ENCODE peak calls at places on chromosomes 3 and 15, in nine cellular contexts. Y is heart right ventricle, C is GM13977, W is right atrium auricular region, P is cardiac fibroblast, F is thyroid gland, N is psoas muscle, A is left ventricle myocardium inferior, B is tibial nerve. Z is an unnamed sample.

GRCh38 chr3:128605091-128606046 is 45.2 kb downstream of the RPN1 start:
- DNase-seq in F (no peak), B (no peak), P (no peak), A (no peak), W (no peak), Y (no peak), C (no peak), N (no peak), Z (no peak)

GRCh38 chr15:94470492-94470891 is 239.1 kb downstream of the MCTP2 start:
- DNase-seq in B (no peak), N (no peak), Y (no peak), A (no peak), P (no peak), C (no peak), W (no peak), F (no peak), Z (no peak)

GRCh38 chr15:37289109-37289765 is 188.9 kb upstream of the MEIS2 start:
- DNase-seq in Y (no peak), B (no peak), W (no peak), N (no peak), C (no peak), P (peak), F (no peak), A (no peak), Z (peak)

GRCh38 chr3:52299247-52299657 is 11.6 kb downstream of the GLYCTK start:
- DNase-seq in W (no peak), N (no peak), F (no peak), Y (no peak), B (no peak), C (no peak), P (no peak), A (no peak), Z (no peak)

GRCh38 chr3:64803469-64803868 is 115.7 kb upstream of the ADAMTS9 start:
- DNase-seq in W (no peak), A (no peak), B (no peak), P (no peak), F (no peak), Y (no peak), C (no peak), N (no peak), Z (no peak)

GRCh38 chr3:16510620-16511319 is 2.7 kb downstream of the RFTN1 start:
- DNase-seq in F (no peak), P (no peak), C (no peak), Y (no peak), B (no peak), A (no peak), N (no peak), W (no peak), Z (no peak)

GRCh38 chr3:14510838-14511622 is 29.1 kb downstream of the GRIP2 start:
- DNase-seq in W (no peak), N (no peak), F (no peak), A (no peak), Y (no peak), P (no peak), B (no peak), C (no peak), Z (no peak)

GRCh38 chr3:78801923-78802587 is 965.7 kb downstream of the ROBO1 start:
- DNase-seq in N (no peak), C (peak), Y (no peak), P (no peak), W (no peak), F (no peak), B (no peak), A (no peak), Z (no peak)

GRCh38 chr3:171950373-171950772 is 89.0 kb upstream of the FNDC3B start:
- DNase-seq in Y (no peak), A (no peak), N (no peak), F (no peak), W (no peak), C (no peak), B (no peak), P (peak), Z (peak)

GRCh38 chr3:5057857-5058324 is 64.2 kb upstream of the ARL8B start:
- DNase-seq in A (peak), C (peak), P (peak), N (peak), Y (peak), F (peak), W (peak), B (peak), Z (peak)

GRCh38 chr3:23676093-23676492 is 129.7 kb upstream of the UBE2E1 start:
- DNase-seq in P (no peak), F (no peak), B (no peak), Y (no peak), C (no peak), W (no peak), N (no peak), A (no peak), Z (no peak)

GRCh38 chr3:122305818-122306621 is 19.0 kb upstream of the CSTA start:
- DNase-seq in B (no peak), A (no peak), N (no peak), C (no peak), Y (no peak), P (no peak), W (no peak), F (peak), Z (peak)

GRCh38 chr3:182738583-182739514 is 54.5 kb upstream of the ATP11B start:
- DNase-seq in F (no peak), N (no peak), C (no peak), A (no peak), P (no peak), W (peak), Y (no peak), B (no peak), Z (no peak)

GRCh38 chr3:114035146-114035545 is 21.2 kb downstream of the CCDC191 start:
- DNase-seq in B (no peak), C (no peak), N (no peak), P (no peak), A (no peak), Y (no peak), F (no peak), W (no peak), Z (no peak)

GRCh38 chr3:194296448-194296831 is 54.7 kb downstream of the CPN2 start:
- DNase-seq in P (peak), C (no peak), F (peak), A (no peak), W (no peak), Y (no peak), N (no peak), B (no peak), Z (peak)

GRCh38 chr15:70584838-70585706 is 178.3 kb downstream of the UACA start:
- DNase-seq in B (no peak), F (peak), Y (no peak), W (no peak), N (no peak), A (no peak), P (no peak), C (peak), Z (no peak)

GRCh38 chr3:193190387-193190786 is 50.6 kb upstream of the PLAAT1 start:
- DNase-seq in P (peak), F (peak), Y (no peak), B (no peak), A (no peak), W (no peak), N (no peak), C (peak), Z (peak)

GRCh38 chr15:32687556-32687955 is 30.2 kb upstream of the GREM1 start:
- DNase-seq in C (no peak), Y (no peak), F (no peak), B (no peak), W (no peak), N (no peak), P (peak), A (no peak), Z (no peak)

GRCh38 chr3:177471733-177472480 is 274.6 kb upstream of the TBL1XR1 start:
- DNase-seq in A (no peak), B (no peak), C (no peak), F (no peak), N (no peak), W (no peak), P (no peak), Y (no peak), Z (no peak)

GRCh38 chr15:29252231-29252630 is 17.4 kb downstream of the NSMCE3 start:
- DNase-seq in B (no peak), W (no peak), C (no peak), P (no peak), Y (no peak), N (no peak), F (no peak), A (no peak), Z (no peak)

GRCh38 chr3:122322095-122323075 is 2.7 kb upstream of the CSTA start:
- DNase-seq in P (no peak), A (no peak), C (peak), W (no peak), B (no peak), N (no peak), F (no peak), Y (no peak), Z (no peak)

GRCh38 chr3:16249336-16249735 is 15.4 kb downstream of the DPH3 start:
- DNase-seq in B (no peak), C (no peak), A (no peak), F (no peak), P (peak), Y (no peak), W (no peak), N (no peak), Z (peak)

GRCh38 chr3:53672987-53673386 is 173.2 kb downstream of the CHDH start:
- DNase-seq in P (no peak), Y (no peak), F (no peak), B (peak), A (no peak), W (no peak), C (no peak), N (no peak), Z (no peak)

GRCh38 chr3:62159693-62160092 is 213.7 kb downstream of the FEZF2 start:
- DNase-seq in P (peak), A (peak), N (peak), B (peak), Y (peak), F (peak), W (peak), C (no peak), Z (no peak)

GRCh38 chr15:55774113-55774970 is 31.4 kb upstream of the PRTG start:
- DNase-seq in A (peak), Y (peak), B (no peak), C (peak), W (peak), P (peak), N (no peak), F (peak), Z (peak)

GRCh38 chr15:78229431-78230406 is 4.6 kb downstream of the ACSBG1 start:
- DNase-seq in N (no peak), F (no peak), Y (no peak), C (no peak), A (no peak), B (no peak), P (no peak), W (no peak), Z (no peak)

GRCh38 chr15:81312790-81313543 is 11.0 kb downstream of the STARD5 start:
- DNase-seq in B (peak), N (peak), Y (peak), F (peak), C (no peak), W (peak), A (peak), P (peak), Z (peak)

GRCh38 chr15:42118650-42119531 is 24.5 kb upstream of the PLA2G4D start:
- DNase-seq in W (no peak), A (no peak), B (no peak), F (no peak), Y (no peak), C (no peak), P (peak), N (no peak), Z (no peak)

GRCh38 chr3:111904376-111905241 is 45.5 kb downstream of the PHLDB2 start:
- DNase-seq in P (peak), A (no peak), F (no peak), Y (no peak), C (no peak), B (no peak), W (no peak), N (no peak), Z (peak)

GRCh38 chr3:111910806-111911205 is 51.7 kb downstream of the PHLDB2 start:
- DNase-seq in F (no peak), A (no peak), W (no peak), C (no peak), Y (no peak), B (no peak), N (no peak), P (peak), Z (no peak)

GRCh38 chr3:111903067-111903511 is 44.0 kb downstream of the PHLDB2 start:
- DNase-seq in Y (no peak), P (peak), N (no peak), W (no peak), F (no peak), B (no peak), A (no peak), C (no peak), Z (no peak)

GRCh38 chr3:111906667-111907066 is 47.6 kb downstream of the PHLDB2 start:
- DNase-seq in Y (no peak), B (no peak), C (no peak), N (no peak), W (no peak), F (no peak), A (no peak), P (no peak), Z (no peak)

GRCh38 chr3:111907151-111907550 is 48.1 kb downstream of the PHLDB2 start:
- DNase-seq in A (no peak), Y (no peak), N (no peak), P (no peak), W (no peak), C (no peak), F (no peak), B (no peak), Z (no peak)
- TF ChIP-seq CTCF in A (no peak), Y (no peak), N (no peak), P (no peak), W (no peak), C (no peak), F (no peak), B (no peak), Z (no peak)

DNA sequence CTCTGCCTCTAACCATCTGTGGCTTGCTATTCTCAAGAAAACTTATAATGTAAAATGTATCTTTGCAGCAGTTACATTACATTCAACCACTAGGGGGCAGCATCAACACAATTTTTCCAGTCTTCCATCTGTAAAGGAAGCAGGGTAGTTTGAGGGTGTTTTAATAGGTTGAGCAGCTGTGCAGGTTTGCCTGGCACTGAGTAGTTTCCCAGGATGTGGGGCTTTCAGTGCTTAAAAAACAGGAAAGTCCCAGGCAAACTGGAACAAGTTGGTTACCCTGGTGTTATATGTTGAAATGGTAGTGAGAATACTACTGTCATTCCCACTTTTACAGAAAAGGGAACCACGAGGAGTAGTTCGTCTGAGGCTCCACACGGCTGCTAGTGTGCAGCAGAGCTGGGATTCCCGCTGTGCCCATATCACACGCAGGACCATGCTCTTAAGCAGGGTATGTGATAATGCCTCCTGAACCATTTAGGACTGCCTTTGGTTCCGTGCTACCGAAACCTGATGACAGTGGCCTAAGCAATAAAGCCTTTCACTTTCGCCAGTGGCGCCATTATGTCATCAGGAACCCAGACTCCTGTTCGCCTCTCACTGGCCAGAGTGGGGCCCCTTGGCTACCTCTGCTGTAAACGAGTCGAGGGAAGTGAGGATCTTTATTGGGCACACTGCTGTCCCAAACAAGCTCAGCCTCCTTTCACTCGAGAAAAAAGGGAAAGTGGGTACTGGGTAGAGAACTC is 64.7 kb upstream of the ZBTB38 start:
- DNase-seq in P (peak), A (no peak), W (peak), F (no peak), Y (no peak), B (no peak), N (no peak), C (peak), Z (peak)
- TF ChIP-seq CTCF in P (peak), A (peak), W (peak), F (peak), Y (peak), B (peak), N (peak), C (peak), Z (peak)

GRCh38 chr3:124786491-124787241 is 56.4 kb downstream of the UMPS start:
- DNase-seq in W (no peak), P (peak), A (no peak), N (no peak), C (no peak), B (no peak), Y (no peak), F (no peak), Z (peak)
- TF ChIP-seq CTCF in W (peak), P (peak), A (peak), N (peak), C (no peak), B (no peak), Y (no peak), F (peak), Z (peak)

DNA sequence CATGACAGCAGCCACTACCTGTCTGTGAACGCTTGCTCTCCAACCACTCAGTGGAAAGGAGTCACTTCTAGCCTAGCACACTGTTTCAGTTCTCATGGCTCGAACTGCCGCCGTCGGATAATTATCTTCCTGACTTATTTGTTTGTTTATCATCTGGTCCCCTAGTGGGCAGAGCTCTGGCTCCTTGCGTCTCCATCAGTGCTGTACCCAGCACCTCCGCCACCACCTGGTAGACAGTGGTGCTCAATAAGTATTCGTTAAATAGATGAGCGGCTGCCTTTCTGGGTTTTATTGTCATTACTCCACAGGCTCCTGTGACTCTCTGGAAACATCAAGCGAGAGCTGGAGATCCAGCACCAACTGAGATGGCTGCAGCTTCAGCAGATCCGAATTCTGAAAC is 297.5 kb downstream of the NTRK3 start:
- DNase-seq in Y (no peak), A (no peak), F (no peak), C (no peak), W (no peak), B (no peak), N (no peak), P (no peak), Z (no peak)
- TF ChIP-seq CTCF in Y (no peak), A (no peak), F (no peak), C (no peak), W (no peak), B (no peak), N (no peak), P (no peak), Z (no peak)

GRCh38 chr3:65914740-65915366 is 123.9 kb downstream of the MAGI1 start:
- DNase-seq in C (no peak), A (no peak), Y (no peak), P (peak), F (no peak), W (no peak), N (no peak), B (no peak), Z (peak)
- TF ChIP-seq CTCF in C (no peak), A (peak), Y (no peak), P (no peak), F (peak), W (peak), N (peak), B (no peak), Z (peak)

DNA sequence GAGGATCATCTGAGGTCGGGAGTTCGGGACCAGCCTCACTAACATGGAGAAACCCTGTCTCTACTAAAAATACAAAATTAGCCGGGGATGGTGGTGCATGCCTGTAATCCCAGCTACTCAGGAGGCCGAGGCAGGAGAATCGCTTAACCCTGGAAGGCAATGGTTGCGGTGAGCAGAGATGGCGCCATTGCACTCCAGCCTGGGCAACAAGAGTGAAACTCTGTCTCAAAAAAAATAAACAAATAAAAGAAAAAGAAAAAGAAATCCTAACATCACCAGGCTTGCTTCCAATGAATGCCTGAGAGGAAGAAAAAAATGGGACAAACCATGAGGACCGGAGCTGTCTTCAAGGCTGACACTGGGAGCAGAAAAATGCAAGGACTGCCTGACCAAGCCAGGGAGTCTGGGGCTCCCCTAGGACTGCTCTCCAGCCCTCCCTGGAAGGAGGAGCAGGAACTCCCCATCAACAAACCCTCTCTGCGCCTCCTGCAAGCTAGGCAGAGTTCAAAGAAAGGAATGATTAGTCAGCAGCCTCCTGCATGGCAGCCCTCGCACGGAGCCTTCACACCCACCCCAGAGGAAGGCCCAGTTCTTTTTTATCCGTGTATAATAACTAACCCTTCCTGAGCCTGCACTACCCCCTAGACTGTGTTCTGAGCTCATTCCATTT is 55.4 kb downstream of the NUP210 start:
- DNase-seq in F (no peak), P (no peak), C (no peak), N (no peak), Y (no peak), A (no peak), W (no peak), B (no peak), Z (no peak)
- TF ChIP-seq CTCF in F (no peak), P (no peak), C (no peak), N (no peak), Y (no peak), A (no peak), W (no peak), B (no peak), Z (no peak)

DNA sequence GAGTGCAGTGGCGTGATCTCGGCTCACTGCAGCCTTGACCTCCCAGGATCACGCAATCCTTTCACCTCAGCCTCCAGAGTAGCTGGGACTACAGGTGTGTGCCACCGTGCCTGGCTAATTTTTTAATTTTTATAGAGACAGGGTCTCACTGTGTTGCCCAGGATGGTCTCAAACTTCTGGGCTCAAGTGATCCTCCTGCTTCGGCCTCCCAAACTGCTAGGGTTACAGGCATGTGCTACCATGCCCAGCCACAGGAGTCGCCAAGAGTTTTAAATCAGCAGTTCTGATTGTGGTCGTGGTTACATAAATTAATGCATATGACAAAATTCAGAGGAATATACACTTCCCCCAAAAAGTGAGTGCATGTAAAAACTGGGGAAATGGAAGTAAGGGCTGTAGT is 33.0 kb downstream of the MEGF11 start:
- DNase-seq in F (no peak), A (no peak), Y (no peak), P (no peak), N (no peak), B (no peak), C (no peak), W (no peak), Z (no peak)
- TF ChIP-seq CTCF in F (no peak), A (no peak), Y (no peak), P (no peak), N (no peak), B (no peak), C (no peak), W (no peak), Z (peak)

GRCh38 chr3:135224963-135225362 is 429.9 kb downstream of the EPHB1 start:
- DNase-seq in N (no peak), C (no peak), B (no peak), A (no peak), Y (no peak), P (no peak), W (no peak), F (no peak), Z (no peak)

GRCh38 chr3:135228131-135228530 is 433.1 kb downstream of the EPHB1 start:
- DNase-seq in W (no peak), P (no peak), N (no peak), Y (no peak), C (no peak), B (no peak), F (no peak), A (no peak), Z (no peak)

GRCh38 chr3:135226057-135226456 is 431.0 kb downstream of the EPHB1 start:
- DNase-seq in F (no peak), B (no peak), A (no peak), P (no peak), Y (no peak), W (no peak), N (no peak), C (peak), Z (no peak)

GRCh38 chr3:135231646-135232625 is 436.9 kb downstream of the EPHB1 start:
- DNase-seq in B (no peak), N (no peak), A (no peak), P (no peak), W (no peak), Y (no peak), F (no peak), C (no peak), Z (no peak)

GRCh38 chr3:135229018-135229495 is 434.0 kb downstream of the EPHB1 start:
- DNase-seq in P (no peak), A (no peak), W (no peak), N (peak), F (no peak), Y (peak), C (no peak), B (no peak), Z (peak)
- TF ChIP-seq CTCF in P (no peak), A (peak), W (peak), N (peak), F (no peak), Y (no peak), C (no peak), B (no peak), Z (no peak)

GRCh38 chr15:68578175-68578959 is 426 bp upstream of the CORO2B start:
- DNase-seq in F (peak), P (peak), Y (peak), N (peak), C (peak), A (peak), B (peak), W (peak), Z (peak)
- TF ChIP-seq CTCF in F (peak), P (peak), Y (peak), N (peak), C (peak), A (peak), B (peak), W (peak), Z (peak)

Z was measured in A673.